ENCODE peak calls at places on chromosomes 6 and 20, in eight cellular contexts. One of them, this sample, is unnamed.

GRCh38 chr6:35426074-35426473 is 26.1 kb upstream of the FANCE start:
- DNase-seq in K562: no peak
- DNase-seq in left lung: peak
- DNase-seq in CD14-positive monocyte: no peak
- DNase-seq in nephron progenitor cell: no peak
- DNase-seq in AG04450: no peak
- DNase-seq in mesothelial cell of epicardium: no peak
- DNase-seq in lower leg skin: no peak
- DNase-seq in this sample: no peak

GRCh38 chr20:54199721-54200176 is 8.1 kb upstream of the PFDN4 start:
- DNase-seq in K562: peak
- DNase-seq in left lung: peak
- DNase-seq in CD14-positive monocyte: peak
- DNase-seq in nephron progenitor cell: peak
- DNase-seq in AG04450: peak
- DNase-seq in mesothelial cell of epicardium: peak
- DNase-seq in lower leg skin: peak
- DNase-seq in this sample: no peak

GRCh38 chr20:19090332-19090731 is 122.1 kb upstream of the SLC24A3 start:
- DNase-seq in K562: no peak
- DNase-seq in left lung: no peak
- DNase-seq in CD14-positive monocyte: no peak
- DNase-seq in nephron progenitor cell: no peak
- DNase-seq in AG04450: no peak
- DNase-seq in mesothelial cell of epicardium: no peak
- DNase-seq in lower leg skin: no peak
- DNase-seq in this sample: no peak

GRCh38 chr20:31652917-31653385 is 15.2 kb downstream of the COX4I2 start:
- DNase-seq in K562: no peak
- DNase-seq in left lung: no peak
- DNase-seq in CD14-positive monocyte: no peak
- DNase-seq in nephron progenitor cell: no peak
- DNase-seq in AG04450: no peak
- DNase-seq in mesothelial cell of epicardium: no peak
- DNase-seq in lower leg skin: no peak
- DNase-seq in this sample: no peak

GRCh38 chr6:85865665-85866372 is 223.1 kb upstream of the SYNCRIP start:
- DNase-seq in K562: peak
- DNase-seq in left lung: no peak
- DNase-seq in CD14-positive monocyte: no peak
- DNase-seq in nephron progenitor cell: no peak
- DNase-seq in AG04450: no peak
- DNase-seq in mesothelial cell of epicardium: no peak
- DNase-seq in lower leg skin: no peak
- DNase-seq in this sample: no peak

GRCh38 chr20:51541189-51542032 is 1.1 kb downstream of the NFATC2 start:
- DNase-seq in K562: peak
- DNase-seq in left lung: peak
- DNase-seq in CD14-positive monocyte: no peak
- DNase-seq in nephron progenitor cell: peak
- DNase-seq in AG04450: no peak
- DNase-seq in mesothelial cell of epicardium: peak
- DNase-seq in lower leg skin: peak
- DNase-seq in this sample: no peak

GRCh38 chr6:93036835-93037234 is 382.5 kb downstream of the EPHA7 start:
- DNase-seq in K562: no peak
- DNase-seq in left lung: no peak
- DNase-seq in CD14-positive monocyte: no peak
- DNase-seq in nephron progenitor cell: no peak
- DNase-seq in AG04450: no peak
- DNase-seq in mesothelial cell of epicardium: no peak
- DNase-seq in lower leg skin: no peak
- DNase-seq in this sample: no peak

GRCh38 chr20:45950330-45950646 is 15.8 kb downstream of the PCIF1 start:
- DNase-seq in K562: no peak
- DNase-seq in left lung: no peak
- DNase-seq in CD14-positive monocyte: no peak
- DNase-seq in nephron progenitor cell: no peak
- DNase-seq in AG04450: no peak
- DNase-seq in mesothelial cell of epicardium: no peak
- DNase-seq in lower leg skin: no peak
- DNase-seq in this sample: no peak

GRCh38 chr20:33154252-33154651 is 13.7 kb upstream of the BPIFA2 start:
- DNase-seq in K562: no peak
- DNase-seq in left lung: no peak
- DNase-seq in CD14-positive monocyte: no peak
- DNase-seq in nephron progenitor cell: no peak
- DNase-seq in AG04450: no peak
- DNase-seq in mesothelial cell of epicardium: peak
- DNase-seq in lower leg skin: no peak
- DNase-seq in this sample: no peak

GRCh38 chr6:170102582-170103481 is 188.0 kb downstream of the DLL1 start:
- DNase-seq in K562: no peak
- DNase-seq in left lung: peak
- DNase-seq in CD14-positive monocyte: peak
- DNase-seq in nephron progenitor cell: no peak
- DNase-seq in AG04450: no peak
- DNase-seq in mesothelial cell of epicardium: peak
- DNase-seq in lower leg skin: no peak
- DNase-seq in this sample: peak

GRCh38 chr20:3795511-3796468 is at the start of gene CDC25B:
- DNase-seq in K562: peak
- DNase-seq in left lung: peak
- DNase-seq in CD14-positive monocyte: peak
- DNase-seq in nephron progenitor cell: peak
- DNase-seq in AG04450: peak
- DNase-seq in mesothelial cell of epicardium: peak
- DNase-seq in lower leg skin: peak
- DNase-seq in this sample: peak

GRCh38 chr6:98821739-98822405 is 12.5 kb upstream of the POU3F2 start:
- DNase-seq in K562: no peak
- DNase-seq in left lung: no peak
- DNase-seq in CD14-positive monocyte: no peak
- DNase-seq in nephron progenitor cell: no peak
- DNase-seq in AG04450: no peak
- DNase-seq in mesothelial cell of epicardium: no peak
- DNase-seq in lower leg skin: no peak
- DNase-seq in this sample: no peak

GRCh38 chr6:21588812-21589811 is 4.4 kb upstream of the SOX4 start:
- DNase-seq in K562: peak
- DNase-seq in left lung: peak
- DNase-seq in CD14-positive monocyte: peak
- DNase-seq in nephron progenitor cell: peak
- DNase-seq in AG04450: peak
- DNase-seq in mesothelial cell of epicardium: peak
- DNase-seq in lower leg skin: peak
- DNase-seq in this sample: no peak
- TF ChIP-seq CTCF in K562: peak
- TF ChIP-seq CTCF in left lung: peak
- TF ChIP-seq CTCF in CD14-positive monocyte: peak
- TF ChIP-seq CTCF in nephron progenitor cell: peak
- TF ChIP-seq CTCF in AG04450: peak
- TF ChIP-seq CTCF in mesothelial cell of epicardium: peak
- TF ChIP-seq CTCF in lower leg skin: no peak
- TF ChIP-seq CTCF in this sample: peak

DNA sequence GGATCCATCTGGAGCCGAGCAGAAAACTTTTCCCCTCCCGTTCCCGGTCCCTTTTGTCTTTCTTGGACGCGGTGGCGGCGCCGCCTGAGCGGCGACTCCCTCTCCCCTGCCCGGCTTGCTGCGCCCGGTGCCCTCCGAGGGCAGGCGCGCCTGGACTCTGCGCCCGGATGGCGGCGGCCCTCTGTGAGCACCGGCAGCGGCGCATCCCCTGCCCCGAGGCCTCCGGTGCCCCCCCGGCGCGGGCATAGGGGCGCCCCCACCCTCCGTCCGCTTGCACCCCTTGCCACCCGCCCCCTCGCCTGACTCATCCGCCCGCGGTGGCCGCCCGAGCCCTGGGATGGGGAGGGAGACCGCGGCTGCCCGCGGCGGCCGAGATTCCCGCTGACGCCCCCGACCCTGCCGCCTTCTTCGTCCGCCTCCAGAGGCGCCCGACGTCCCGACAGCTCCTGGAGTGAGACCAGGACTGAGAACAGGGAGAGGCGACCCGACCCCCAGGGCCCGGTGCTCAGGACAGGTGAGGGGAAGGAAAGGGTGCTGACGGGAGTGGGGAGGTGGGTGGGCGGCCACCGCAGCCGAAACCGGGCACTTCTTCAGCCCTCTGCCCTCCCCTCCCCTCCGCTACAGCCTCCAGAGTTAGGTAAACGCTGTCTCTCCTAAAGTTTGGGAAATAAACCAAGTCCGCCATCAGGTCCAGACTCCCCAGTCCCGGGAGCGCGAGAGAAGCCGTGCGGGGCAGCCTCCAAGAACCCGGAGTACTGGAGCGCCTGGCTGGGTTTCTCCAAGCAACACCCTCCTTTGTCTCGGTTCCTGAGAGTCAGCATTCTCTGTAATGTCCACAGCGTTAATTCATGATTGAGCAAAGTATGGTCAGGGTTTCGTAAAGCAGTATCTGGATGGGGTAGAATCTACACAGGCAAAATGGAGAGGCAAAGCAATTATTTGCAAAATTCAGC is at the start of gene TMEM200A:
- DNase-seq in K562: no peak
- DNase-seq in left lung: peak
- DNase-seq in CD14-positive monocyte: no peak
- DNase-seq in nephron progenitor cell: peak
- DNase-seq in AG04450: no peak
- DNase-seq in mesothelial cell of epicardium: peak
- DNase-seq in lower leg skin: peak
- DNase-seq in this sample: peak
- TF ChIP-seq CTCF in K562: no peak
- TF ChIP-seq CTCF in left lung: no peak
- TF ChIP-seq CTCF in CD14-positive monocyte: no peak
- TF ChIP-seq CTCF in nephron progenitor cell: no peak
- TF ChIP-seq CTCF in AG04450: peak
- TF ChIP-seq CTCF in mesothelial cell of epicardium: no peak
- TF ChIP-seq CTCF in lower leg skin: no peak
- TF ChIP-seq CTCF in this sample: peak

DNA sequence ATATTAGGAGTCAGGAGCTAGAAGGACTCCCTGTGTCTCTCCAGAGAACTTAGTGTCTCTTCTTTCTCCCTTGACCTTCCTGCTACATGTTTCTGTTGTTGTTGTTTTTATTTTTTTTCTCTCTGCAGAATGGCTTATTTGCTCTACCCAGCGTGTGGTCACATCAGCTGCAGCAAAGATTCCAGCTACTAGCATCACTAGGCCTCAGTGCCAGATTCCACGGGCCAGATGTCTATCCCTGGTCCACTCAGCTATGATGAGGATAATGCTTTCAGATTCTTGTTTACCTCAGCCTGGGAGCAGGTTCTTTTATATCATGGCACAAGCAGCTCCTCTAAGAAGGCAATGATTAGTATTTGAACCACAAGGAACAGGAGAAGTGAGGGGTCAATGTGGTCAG is 110.0 kb downstream of the PLCB1 start:
- DNase-seq in K562: no peak
- DNase-seq in left lung: no peak
- DNase-seq in CD14-positive monocyte: no peak
- DNase-seq in nephron progenitor cell: no peak
- DNase-seq in AG04450: no peak
- DNase-seq in mesothelial cell of epicardium: no peak
- DNase-seq in lower leg skin: no peak
- DNase-seq in this sample: no peak
- TF ChIP-seq CTCF in K562: no peak
- TF ChIP-seq CTCF in left lung: no peak
- TF ChIP-seq CTCF in CD14-positive monocyte: no peak
- TF ChIP-seq CTCF in nephron progenitor cell: no peak
- TF ChIP-seq CTCF in AG04450: no peak
- TF ChIP-seq CTCF in mesothelial cell of epicardium: no peak
- TF ChIP-seq CTCF in lower leg skin: no peak
- TF ChIP-seq CTCF in this sample: no peak

GRCh38 chr6:116847234-116847633 is 18.4 kb upstream of the GPRC6A start:
- DNase-seq in K562: peak
- DNase-seq in left lung: no peak
- DNase-seq in CD14-positive monocyte: no peak
- DNase-seq in nephron progenitor cell: no peak
- DNase-seq in AG04450: no peak
- DNase-seq in mesothelial cell of epicardium: no peak
- DNase-seq in lower leg skin: no peak
- DNase-seq in this sample: no peak
- TF ChIP-seq CTCF in K562: peak
- TF ChIP-seq CTCF in left lung: no peak
- TF ChIP-seq CTCF in CD14-positive monocyte: no peak
- TF ChIP-seq CTCF in nephron progenitor cell: no peak
- TF ChIP-seq CTCF in AG04450: peak
- TF ChIP-seq CTCF in mesothelial cell of epicardium: peak
- TF ChIP-seq CTCF in lower leg skin: no peak
- TF ChIP-seq CTCF in this sample: peak

GRCh38 chr20:41135888-41136243 is 1.5 kb upstream of the PLCG1 start:
- DNase-seq in K562: no peak
- DNase-seq in left lung: no peak
- DNase-seq in CD14-positive monocyte: no peak
- DNase-seq in nephron progenitor cell: no peak
- DNase-seq in AG04450: no peak
- DNase-seq in mesothelial cell of epicardium: no peak
- DNase-seq in lower leg skin: no peak
- DNase-seq in this sample: no peak

GRCh38 chr20:41134362-41135186 is 2.8 kb upstream of the PLCG1 start:
- DNase-seq in K562: no peak
- DNase-seq in left lung: no peak
- DNase-seq in CD14-positive monocyte: no peak
- DNase-seq in nephron progenitor cell: no peak
- DNase-seq in AG04450: no peak
- DNase-seq in mesothelial cell of epicardium: no peak
- DNase-seq in lower leg skin: no peak
- DNase-seq in this sample: no peak

GRCh38 chr20:41133709-41134361 is 3.5 kb upstream of the PLCG1 start:
- DNase-seq in K562: peak
- DNase-seq in left lung: no peak
- DNase-seq in CD14-positive monocyte: no peak
- DNase-seq in nephron progenitor cell: no peak
- DNase-seq in AG04450: no peak
- DNase-seq in mesothelial cell of epicardium: no peak
- DNase-seq in lower leg skin: peak
- DNase-seq in this sample: no peak

GRCh38 chr20:41136336-41136694 is 1.0 kb upstream of the PLCG1 start:
- DNase-seq in K562: no peak
- DNase-seq in left lung: no peak
- DNase-seq in CD14-positive monocyte: no peak
- DNase-seq in nephron progenitor cell: no peak
- DNase-seq in AG04450: no peak
- DNase-seq in mesothelial cell of epicardium: no peak
- DNase-seq in lower leg skin: no peak
- DNase-seq in this sample: no peak

GRCh38 chr20:41135187-41135887 is 2.0 kb upstream of the PLCG1 start:
- DNase-seq in K562: peak
- DNase-seq in left lung: no peak
- DNase-seq in CD14-positive monocyte: no peak
- DNase-seq in nephron progenitor cell: peak
- DNase-seq in AG04450: no peak
- DNase-seq in mesothelial cell of epicardium: no peak
- DNase-seq in lower leg skin: no peak
- DNase-seq in this sample: no peak
- TF ChIP-seq CTCF in K562: peak
- TF ChIP-seq CTCF in left lung: peak
- TF ChIP-seq CTCF in CD14-positive monocyte: peak
- TF ChIP-seq CTCF in nephron progenitor cell: peak
- TF ChIP-seq CTCF in AG04450: peak
- TF ChIP-seq CTCF in mesothelial cell of epicardium: peak
- TF ChIP-seq CTCF in lower leg skin: no peak
- TF ChIP-seq CTCF in this sample: peak

This sample was measured in chondrocyte.